ENCODE peak calls at places on chromosome 1, in ten cellular contexts. One of them, this sample, is unnamed.

GRCh38 chr1:207858806-207859205 is 52.1 kb downstream of the CD34 start:
- DNase-seq in prostate gland: no peak
- DNase-seq in transverse colon: no peak
- DNase-seq in right lobe of liver: no peak
- DNase-seq in IMR-90: no peak
- DNase-seq in Peyer's patch: no peak
- DNase-seq in breast epithelium: no peak
- DNase-seq in stomach: no peak
- DNase-seq in body of pancreas: no peak
- DNase-seq in tibial nerve: no peak
- DNase-seq in this sample: no peak

GRCh38 chr1:153422450-153423068 is 6.2 kb downstream of the S100A7A start:
- DNase-seq in transverse colon: peak; percentile 66
- DNase-seq in IMR-90: peak; percentile 64
- DNase-seq in breast epithelium: no peak
- DNase-seq in tibial nerve: peak; percentile 75
- DNase-seq in stomach: peak; percentile 78
- DNase-seq in right lobe of liver: peak; percentile 62
- DNase-seq in Peyer's patch: peak; percentile 71
- DNase-seq in body of pancreas: peak; percentile 82
- DNase-seq in prostate gland: peak; percentile 46
- DNase-seq in this sample: peak; percentile 27

GRCh38 chr1:35568975-35569395 is 4.1 kb upstream of the TFAP2E start:
- DNase-seq in transverse colon: peak; percentile 68
- DNase-seq in stomach: peak; percentile 78
- DNase-seq in body of pancreas: peak; percentile 78
- DNase-seq in right lobe of liver: peak; percentile 57
- DNase-seq in IMR-90: peak; percentile 60
- DNase-seq in breast epithelium: peak; percentile 69
- DNase-seq in tibial nerve: peak; percentile 75
- DNase-seq in Peyer's patch: peak; percentile 67
- DNase-seq in prostate gland: peak; percentile 56
- DNase-seq in this sample: peak; percentile 77

GRCh38 chr1:224502459-224503160 is 68.0 kb upstream of the WDR26 start:
- DNase-seq in right lobe of liver: no peak
- DNase-seq in stomach: peak; percentile 56
- DNase-seq in tibial nerve: no peak
- DNase-seq in IMR-90: no peak
- DNase-seq in breast epithelium: no peak
- DNase-seq in Peyer's patch: peak; percentile 65
- DNase-seq in transverse colon: peak; percentile 71
- DNase-seq in body of pancreas: peak; percentile 68
- DNase-seq in prostate gland: peak; percentile 66
- DNase-seq in this sample: no peak

GRCh38 chr1:100308777-100309176 is 42.8 kb downstream of the RTCA start:
- DNase-seq in body of pancreas: no peak
- DNase-seq in IMR-90: peak; percentile 70
- DNase-seq in stomach: no peak
- DNase-seq in tibial nerve: no peak
- DNase-seq in Peyer's patch: no peak
- DNase-seq in right lobe of liver: no peak
- DNase-seq in transverse colon: no peak
- DNase-seq in breast epithelium: no peak
- DNase-seq in prostate gland: no peak
- DNase-seq in this sample: no peak

GRCh38 chr1:12654657-12655056 is 10.8 kb downstream of the AADACL4 start:
- DNase-seq in tibial nerve: no peak
- DNase-seq in prostate gland: no peak
- DNase-seq in transverse colon: peak; percentile 11
- DNase-seq in IMR-90: no peak
- DNase-seq in right lobe of liver: no peak
- DNase-seq in breast epithelium: no peak
- DNase-seq in body of pancreas: no peak
- DNase-seq in Peyer's patch: no peak
- DNase-seq in stomach: peak; percentile 69
- DNase-seq in this sample: no peak

GRCh38 chr1:50368179-50369007 is 54.9 kb downstream of the DMRTA2 start:
- DNase-seq in transverse colon: peak; percentile 35
- DNase-seq in body of pancreas: peak; percentile 63
- DNase-seq in IMR-90: peak; percentile 6
- DNase-seq in stomach: peak; percentile 42
- DNase-seq in Peyer's patch: peak; percentile 55
- DNase-seq in breast epithelium: no peak
- DNase-seq in tibial nerve: peak; percentile 42
- DNase-seq in prostate gland: peak; percentile 20
- DNase-seq in right lobe of liver: no peak
- DNase-seq in this sample: peak; percentile 31

GRCh38 chr1:230867119-230867902 is 1.0 kb downstream of the C1orf198 start:
- DNase-seq in Peyer's patch: no peak
- DNase-seq in breast epithelium: no peak
- DNase-seq in prostate gland: no peak
- DNase-seq in body of pancreas: no peak
- DNase-seq in right lobe of liver: no peak
- DNase-seq in tibial nerve: no peak
- DNase-seq in IMR-90: no peak
- DNase-seq in stomach: no peak
- DNase-seq in transverse colon: no peak
- DNase-seq in this sample: no peak

GRCh38 chr1:158003409-158003805 is 10.0 kb downstream of the KIRREL1 start:
- DNase-seq in IMR-90: peak; percentile 60
- DNase-seq in body of pancreas: no peak
- DNase-seq in transverse colon: no peak
- DNase-seq in prostate gland: no peak
- DNase-seq in Peyer's patch: no peak
- DNase-seq in tibial nerve: no peak
- DNase-seq in right lobe of liver: no peak
- DNase-seq in breast epithelium: no peak
- DNase-seq in stomach: no peak
- DNase-seq in this sample: no peak

GRCh38 chr1:153357076-153357852 is 390 bp upstream of the S100A9 start:
- DNase-seq in Peyer's patch: no peak
- DNase-seq in IMR-90: no peak
- DNase-seq in transverse colon: peak; percentile 66
- DNase-seq in prostate gland: peak; percentile 72
- DNase-seq in body of pancreas: peak; percentile 16
- DNase-seq in stomach: peak; percentile 46
- DNase-seq in right lobe of liver: peak; percentile 85
- DNase-seq in tibial nerve: peak; percentile 46
- DNase-seq in breast epithelium: no peak
- DNase-seq in this sample: no peak

GRCh38 chr1:46653405-46653853 is 14.7 kb downstream of the ATPAF1 start:
- DNase-seq in right lobe of liver: no peak
- DNase-seq in Peyer's patch: no peak
- DNase-seq in prostate gland: no peak
- DNase-seq in tibial nerve: no peak
- DNase-seq in stomach: no peak
- DNase-seq in IMR-90: peak; percentile 69
- DNase-seq in transverse colon: no peak
- DNase-seq in body of pancreas: no peak
- DNase-seq in breast epithelium: no peak
- DNase-seq in this sample: no peak

GRCh38 chr1:29527314-29528004 is 291.1 kb downstream of the PTPRU start:
- DNase-seq in body of pancreas: no peak
- DNase-seq in IMR-90: no peak
- DNase-seq in Peyer's patch: peak; percentile 30
- DNase-seq in breast epithelium: peak; percentile 7
- DNase-seq in tibial nerve: no peak
- DNase-seq in stomach: peak; percentile 17
- DNase-seq in prostate gland: no peak
- DNase-seq in right lobe of liver: no peak
- DNase-seq in transverse colon: no peak
- DNase-seq in this sample: no peak

GRCh38 chr1:27658951-27659496 is 13.0 kb downstream of the IFI6 start:
- DNase-seq in transverse colon: peak; percentile 22
- DNase-seq in tibial nerve: no peak
- DNase-seq in right lobe of liver: no peak
- DNase-seq in body of pancreas: peak; percentile 12
- DNase-seq in IMR-90: peak; percentile 55
- DNase-seq in stomach: no peak
- DNase-seq in prostate gland: no peak
- DNase-seq in Peyer's patch: no peak
- DNase-seq in breast epithelium: peak; percentile 65
- DNase-seq in this sample: no peak

GRCh38 chr1:27656157-27656893 is 15.7 kb downstream of the IFI6 start:
- DNase-seq in right lobe of liver: no peak
- DNase-seq in IMR-90: peak; percentile 77
- DNase-seq in body of pancreas: peak; percentile 34
- DNase-seq in Peyer's patch: no peak
- DNase-seq in transverse colon: peak; percentile 49
- DNase-seq in prostate gland: no peak
- DNase-seq in breast epithelium: no peak
- DNase-seq in stomach: no peak
- DNase-seq in tibial nerve: peak; percentile 55
- DNase-seq in this sample: no peak

GRCh38 chr1:27660300-27660837 is 11.6 kb downstream of the IFI6 start:
- DNase-seq in stomach: no peak
- DNase-seq in prostate gland: no peak
- DNase-seq in IMR-90: no peak
- DNase-seq in right lobe of liver: no peak
- DNase-seq in breast epithelium: no peak
- DNase-seq in transverse colon: no peak
- DNase-seq in Peyer's patch: no peak
- DNase-seq in tibial nerve: no peak
- DNase-seq in body of pancreas: no peak
- DNase-seq in this sample: no peak

GRCh38 chr1:27661412-27662075 is 10.4 kb downstream of the IFI6 start:
- DNase-seq in tibial nerve: no peak
- DNase-seq in prostate gland: no peak
- DNase-seq in breast epithelium: no peak
- DNase-seq in Peyer's patch: no peak
- DNase-seq in right lobe of liver: no peak
- DNase-seq in stomach: no peak
- DNase-seq in IMR-90: no peak
- DNase-seq in body of pancreas: no peak
- DNase-seq in transverse colon: no peak
- DNase-seq in this sample: no peak

GRCh38 chr1:27659497-27660299 is 12.3 kb downstream of the IFI6 start:
- DNase-seq in tibial nerve: peak; percentile 89
- DNase-seq in body of pancreas: peak; percentile 93
- DNase-seq in stomach: peak; percentile 94
- DNase-seq in Peyer's patch: peak; percentile 93
- DNase-seq in IMR-90: peak; percentile 65
- DNase-seq in prostate gland: peak; percentile 84
- DNase-seq in right lobe of liver: peak; percentile 91
- DNase-seq in transverse colon: peak; percentile 96
- DNase-seq in breast epithelium: peak; percentile 91
- DNase-seq in this sample: peak; percentile 63
- TF ChIP-seq POLR2A in tibial nerve: peak; percentile 25
- TF ChIP-seq POLR2A in body of pancreas: peak; percentile 34
- TF ChIP-seq POLR2A in stomach: no peak
- TF ChIP-seq POLR2A in Peyer's patch: peak; percentile 20
- TF ChIP-seq POLR2A in IMR-90: no peak
- TF ChIP-seq POLR2A in prostate gland: peak; percentile 64
- TF ChIP-seq POLR2A in right lobe of liver: no peak
- TF ChIP-seq POLR2A in transverse colon: peak; percentile 46
- TF ChIP-seq POLR2A in breast epithelium: no peak
- TF ChIP-seq POLR2A in this sample: peak; percentile 82

GRCh38 chr1:183470147-183470960 is 1.9 kb upstream of the SMG7 start:
- DNase-seq in stomach: peak; percentile 86
- DNase-seq in breast epithelium: peak; percentile 70
- DNase-seq in transverse colon: peak; percentile 95
- DNase-seq in right lobe of liver: peak; percentile 95
- DNase-seq in Peyer's patch: peak; percentile 95
- DNase-seq in prostate gland: peak; percentile 75
- DNase-seq in body of pancreas: peak; percentile 90
- DNase-seq in tibial nerve: peak; percentile 77
- DNase-seq in IMR-90: peak; percentile 47
- DNase-seq in this sample: peak; percentile 27
- TF ChIP-seq POLR2A in stomach: no peak
- TF ChIP-seq POLR2A in breast epithelium: no peak
- TF ChIP-seq POLR2A in transverse colon: peak; percentile 89
- TF ChIP-seq POLR2A in right lobe of liver: peak; percentile 90
- TF ChIP-seq POLR2A in Peyer's patch: peak; percentile 98
- TF ChIP-seq POLR2A in prostate gland: peak; percentile 36
- TF ChIP-seq POLR2A in body of pancreas: peak; percentile 62
- TF ChIP-seq POLR2A in tibial nerve: no peak
- TF ChIP-seq POLR2A in IMR-90: no peak
- TF ChIP-seq POLR2A in this sample: peak; percentile 35

DNA sequence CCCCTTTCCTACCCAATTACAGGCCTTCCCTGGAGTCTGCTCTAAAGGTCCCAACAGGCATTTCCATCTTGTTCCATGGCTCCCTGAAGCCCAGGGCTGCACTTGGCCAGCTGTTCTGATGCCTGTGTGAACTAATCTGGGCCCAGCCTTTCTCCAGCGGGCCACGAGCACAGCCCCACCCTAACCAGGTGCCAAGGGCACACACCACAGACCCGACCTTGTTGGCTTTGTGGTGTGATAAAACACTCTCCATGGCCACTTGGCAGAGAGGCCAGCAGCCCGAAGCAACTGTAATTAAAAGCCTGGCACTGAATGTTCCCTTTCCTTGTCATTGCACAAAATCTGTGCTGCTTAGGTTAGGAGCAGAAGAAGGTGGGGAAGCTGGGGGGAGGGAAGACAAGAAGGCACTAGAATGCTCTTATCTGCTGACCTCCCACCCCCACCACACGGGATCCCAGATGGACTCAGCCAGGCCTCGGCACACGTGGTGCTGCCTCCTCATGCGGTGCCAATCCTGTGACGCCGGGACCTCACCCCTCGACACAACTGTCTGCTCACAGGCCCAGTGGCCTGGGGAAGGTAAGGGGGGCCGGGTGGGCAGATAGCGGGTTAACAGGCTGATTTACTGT is 9.9 kb downstream of the HCRTR1 start:
- DNase-seq in right lobe of liver: no peak
- DNase-seq in body of pancreas: peak; percentile 86
- DNase-seq in transverse colon: peak; percentile 43
- DNase-seq in prostate gland: peak; percentile 35
- DNase-seq in IMR-90: no peak
- DNase-seq in tibial nerve: no peak
- DNase-seq in breast epithelium: no peak
- DNase-seq in stomach: peak; percentile 90
- DNase-seq in Peyer's patch: no peak
- DNase-seq in this sample: no peak
- TF ChIP-seq POLR2A in right lobe of liver: no peak
- TF ChIP-seq POLR2A in body of pancreas: peak; percentile 4
- TF ChIP-seq POLR2A in transverse colon: peak; percentile 39
- TF ChIP-seq POLR2A in prostate gland: no peak
- TF ChIP-seq POLR2A in IMR-90: no peak
- TF ChIP-seq POLR2A in tibial nerve: no peak
- TF ChIP-seq POLR2A in breast epithelium: no peak
- TF ChIP-seq POLR2A in stomach: no peak
- TF ChIP-seq POLR2A in Peyer's patch: no peak
- TF ChIP-seq POLR2A in this sample: no peak

DNA sequence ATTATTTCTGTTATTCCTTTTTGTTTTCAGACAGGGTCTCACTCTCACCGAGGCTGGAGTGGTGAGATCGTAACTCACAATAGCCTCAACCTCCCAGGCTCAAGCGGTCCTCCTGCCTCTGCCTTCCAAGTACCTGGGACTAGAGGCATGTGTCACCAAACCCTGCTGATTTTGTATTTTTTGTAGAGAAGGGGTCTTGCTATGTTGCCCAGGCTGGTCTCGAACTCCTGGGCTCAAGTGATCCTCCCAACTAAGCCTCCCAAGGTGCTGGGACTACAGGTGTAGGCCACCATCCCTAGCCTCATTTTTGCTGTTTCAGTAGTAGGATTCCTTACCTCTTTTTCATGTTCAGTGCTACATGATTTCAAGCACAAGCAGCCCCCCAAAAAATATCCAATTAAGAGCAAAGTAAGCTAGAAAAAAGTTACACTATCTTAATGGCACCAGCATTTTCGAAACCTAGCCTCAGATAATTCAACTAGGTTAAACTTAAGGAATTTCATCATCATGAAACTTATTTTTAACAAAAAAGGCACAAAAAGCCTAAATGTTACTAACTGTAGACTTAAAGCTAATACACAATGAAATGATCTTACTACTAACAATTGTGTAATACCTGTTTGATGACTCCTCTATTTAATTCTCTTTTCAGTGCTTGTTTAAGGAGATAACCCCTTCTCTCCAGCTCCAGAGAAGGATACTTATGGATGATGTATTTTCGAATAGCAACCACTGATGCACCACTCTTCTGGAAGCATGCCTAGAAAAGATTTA is 16.6 kb downstream of the HP1BP3 start:
- DNase-seq in body of pancreas: no peak
- DNase-seq in tibial nerve: no peak
- DNase-seq in prostate gland: no peak
- DNase-seq in breast epithelium: no peak
- DNase-seq in Peyer's patch: no peak
- DNase-seq in right lobe of liver: no peak
- DNase-seq in IMR-90: peak; percentile 47
- DNase-seq in transverse colon: no peak
- DNase-seq in stomach: no peak
- DNase-seq in this sample: no peak
- TF ChIP-seq POLR2A in body of pancreas: no peak
- TF ChIP-seq POLR2A in tibial nerve: no peak
- TF ChIP-seq POLR2A in prostate gland: no peak
- TF ChIP-seq POLR2A in breast epithelium: no peak
- TF ChIP-seq POLR2A in Peyer's patch: no peak
- TF ChIP-seq POLR2A in right lobe of liver: no peak
- TF ChIP-seq POLR2A in IMR-90: no peak
- TF ChIP-seq POLR2A in transverse colon: no peak
- TF ChIP-seq POLR2A in stomach: no peak
- TF ChIP-seq POLR2A in this sample: no peak